ENCODE peak calls at places on chromosomes 5 and 9, in four cellular contexts. E is foreskin keratinocyte; B is stimulated activated CD8-positive, alpha-beta memory T cell treated with anti-CD3 and anti-CD28 coated beads, Interleukin-12 subunit alpha, Interleukin-12 subunit beta, amount 100 ng/mL, for 1 hour; S is NCI-H1694 treated with DMSO at 0.1 percent for 48 hours. I is an unnamed sample.

GRCh38 chr9:34332370-34332964 is 3.1 kb downstream of the NUDT2 start:
- DNase-seq in S (peak), E (peak), B (no peak), I (peak)

GRCh38 chr5:39198080-39198479 is 21.3 kb downstream of the FYB1 start:
- DNase-seq in B (no peak), S (no peak), E (peak), I (no peak)

GRCh38 chr9:134323741-134324358 is 2.4 kb upstream of the RXRA start:
- DNase-seq in S (no peak), B (no peak), E (peak), I (peak)

GRCh38 chr9:137745541-137745991 is 126.8 kb downstream of the EHMT1 start:
- DNase-seq in B (no peak), E (peak), S (no peak), I (peak)

GRCh38 chr5:42531611-42532010 is 108.4 kb downstream of the GHR start:
- DNase-seq in B (no peak), E (peak), S (no peak), I (no peak)

GRCh38 chr5:10161778-10162177 is 87.9 kb downstream of the ATPSCKMT start:
- DNase-seq in S (no peak), B (no peak), E (no peak), I (no peak)

GRCh38 chr5:32916648-32917047 is 205.5 kb downstream of the NPR3 start:
- DNase-seq in S (no peak), E (peak), B (no peak), I (no peak)

GRCh38 chr5:5318426-5319205 is 103.9 kb upstream of the ICE1 start:
- DNase-seq in E (no peak), S (no peak), B (no peak), I (no peak)

GRCh38 chr5:58466939-58467338 is 7.1 kb upstream of the PLK2 start:
- DNase-seq in S (no peak), E (peak), B (no peak), I (no peak)